ENCODE peak calls at places on chromosomes 2 and 18, in five cellular contexts. G is hepatocyte, F is mesendoderm, W is HCT116, B is GM23338. P is an unnamed sample. For H3K4me1, the result is how much of the 10 kb centered on the place peaks cover.

GRCh38 chr2:181750305-181750704 is 70.0 kb upstream of the NEUROD1 start:
- DNase-seq in G (no peak), F (no peak), W (no peak), B (peak), P (no peak)

GRCh38 chr2:105860567-105860966 is 115.9 kb downstream of the NCK2 start:
- DNase-seq in G (no peak), F (no peak), W (no peak), B (no peak), P (no peak)

GRCh38 chr2:3505771-3506170 is 13.6 kb downstream of the ADI1 start:
- DNase-seq in G (peak), F (no peak), W (no peak), B (no peak), P (no peak)

GRCh38 chr2:189613650-189614420 is 33.2 kb upstream of the SLC40A1 start:
- DNase-seq in G (peak), F (peak), W (no peak), B (no peak), P (no peak)

GRCh38 chr2:239035361-239035814 is 187.5 kb downstream of the TWIST2 start:
- DNase-seq in G (peak), F (peak), W (peak), B (peak), P (no peak)

GRCh38 chr2:91477731-91478672 is 2786.5 kb downstream of the RPIA start:
- DNase-seq in G (peak), F (peak), W (no peak), B (peak), P (no peak)

GRCh38 chr2:27075219-27075871 is 3.1 kb upstream of the EMILIN1 start:
- DNase-seq in G (no peak), F (no peak), W (no peak), B (no peak), P (no peak)

GRCh38 chr2:169711751-169712509 is 17.7 kb downstream of the PHOSPHO2 start:
- DNase-seq in G (no peak), F (no peak), W (no peak), B (peak), P (no peak)

GRCh38 chr2:127193164-127193947 is 26.7 kb downstream of the CYP27C1 start:
- DNase-seq in G (no peak), F (no peak), W (no peak), B (peak), P (no peak)

GRCh38 chr18:39627936-39628335 is 2062.3 kb upstream of the CELF4 start:
- DNase-seq in G (no peak), F (no peak), W (no peak), B (no peak), P (no peak)

GRCh38 chr2:54084600-54084999 is 30.8 kb upstream of the ACYP2 start:
- DNase-seq in G (peak), F (peak), W (no peak), B (peak), P (no peak)

GRCh38 chr2:65730186-65730585 is 297.8 kb upstream of the SPRED2 start:
- DNase-seq in G (no peak), F (no peak), W (no peak), B (no peak), P (no peak)

GRCh38 chr2:38750011-38750792 is 959 bp downstream of the SRSF7 start:
- DNase-seq in G (peak), F (no peak), W (no peak), B (no peak), P (no peak)

GRCh38 chr18:79579807-79580480 is 99.7 kb upstream of the CTDP1 start:
- DNase-seq in G (no peak), F (no peak), W (no peak), B (no peak), P (no peak)

GRCh38 chr18:10851824-10852225 is 297.5 kb downstream of the PIEZO2 start:
- DNase-seq in G (peak), F (peak), W (peak), B (peak), P (no peak)

GRCh38 chr2:15630121-15630957 is 38.7 kb downstream of the DDX1 start:
- DNase-seq in G (no peak), F (no peak), W (no peak), B (no peak), P (no peak)

GRCh38 chr2:41698787-41699422 is 348.9 kb upstream of the PKDCC start:
- DNase-seq in G (peak), F (peak), W (no peak), B (peak), P (no peak)

GRCh38 chr18:3653859-3654441 is 204.0 kb downstream of the TGIF1 start:
- DNase-seq in G (no peak), F (peak), W (no peak), B (no peak), P (no peak)

GRCh38 chr2:145748927-145749326 is 1229.0 kb upstream of the ZEB2 start:
- DNase-seq in G (no peak), F (no peak), W (no peak), B (no peak), P (no peak)

GRCh38 chr2:235860111-235860510 is 308.1 kb downstream of the GBX2 start:
- DNase-seq in G (no peak), F (no peak), W (no peak), B (no peak), P (no peak)

GRCh38 chr18:21454725-21455124 is 145.8 kb downstream of the ESCO1 start:
- DNase-seq in G (no peak), F (peak), W (no peak), B (peak), P (no peak)

GRCh38 chr18:59627414-59627813 is 69.8 kb downstream of the CCBE1 start:
- DNase-seq in G (no peak), F (no peak), W (no peak), B (no peak), P (no peak)

GRCh38 chr2:181364492-181365175 is 92.6 kb upstream of the ITGA4 start:
- DNase-seq in G (peak), F (no peak), W (no peak), B (no peak), P (no peak)

GRCh38 chr18:58615150-58616132 is 13.4 kb downstream of the ALPK2 start:
- DNase-seq in G (no peak), F (no peak), W (no peak), B (no peak), P (no peak)

DNA sequence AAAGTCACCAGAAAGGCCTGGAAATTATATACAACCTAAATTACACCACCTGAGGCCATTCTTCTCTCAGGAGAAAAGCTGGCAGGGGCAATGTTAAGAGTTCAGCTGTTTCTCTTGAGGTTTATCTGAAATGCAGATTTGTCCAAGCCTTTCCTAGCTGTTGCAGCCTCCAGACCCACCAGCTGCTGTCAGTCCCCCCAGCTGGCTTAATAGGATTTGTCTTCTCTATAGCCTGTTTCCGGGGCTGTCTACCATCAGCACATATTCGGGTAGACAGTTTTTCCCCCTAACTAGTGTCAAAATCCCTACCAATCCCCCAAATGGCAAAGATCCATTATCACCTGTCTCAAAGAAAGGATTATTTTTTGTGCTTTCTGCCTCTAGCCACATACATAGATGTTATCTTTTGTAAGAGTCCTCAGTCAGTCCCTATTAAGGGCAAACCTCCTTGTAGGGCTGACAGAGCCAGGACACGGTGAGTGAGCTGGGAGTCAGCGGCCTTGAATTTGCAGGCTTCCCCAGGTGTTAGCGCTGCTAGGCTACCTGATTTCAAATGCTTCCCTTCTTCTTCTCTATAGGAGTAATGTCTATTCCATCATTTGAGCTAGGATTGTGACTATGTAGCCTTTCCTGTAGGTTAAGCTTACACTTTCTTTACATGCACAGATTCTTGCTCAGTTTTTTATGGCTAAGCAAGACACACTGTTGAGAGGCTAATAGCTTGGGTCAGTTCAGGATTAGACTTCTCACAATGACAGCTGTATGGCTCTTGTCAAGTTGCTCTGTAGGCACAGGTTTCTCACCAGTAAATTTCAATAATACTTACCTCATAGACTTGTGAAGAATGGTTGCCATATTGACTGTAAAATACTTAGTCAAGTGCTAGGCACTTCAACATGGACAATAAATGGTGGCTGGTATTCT is 171.1 kb upstream of the UNC80 start:
- DNase-seq in G (no peak), F (peak), W (no peak), B (peak), P (no peak)
- H3K27ac ChIP-seq in G (no peak), F (no peak), W (no peak), B (no peak), P (no peak)

GRCh38 chr2:42984617-42985016 is 192.2 kb upstream of the HAAO start:
- DNase-seq in G (no peak), F (no peak), W (no peak), B (no peak), P (no peak)
- H3K4me2 ChIP-seq in G (no peak), F (no peak), W (no peak), B (no peak), P (no peak)

GRCh38 chr2:118059919-118060478 is 28.3 kb upstream of the INSIG2 start:
- DNase-seq in G (no peak), F (no peak), W (no peak), B (no peak), P (no peak)

GRCh38 chr2:118062669-118063068 is 25.6 kb upstream of the INSIG2 start:
- DNase-seq in G (no peak), F (no peak), W (no peak), B (no peak), P (no peak)

GRCh38 chr2:118062048-118062447 is 26.2 kb upstream of the INSIG2 start:
- DNase-seq in G (no peak), F (no peak), W (no peak), B (no peak), P (no peak)

GRCh38 chr2:118058979-118059378 is 29.3 kb upstream of the INSIG2 start:
- DNase-seq in G (no peak), F (no peak), W (no peak), B (no peak), P (no peak)

DNA sequence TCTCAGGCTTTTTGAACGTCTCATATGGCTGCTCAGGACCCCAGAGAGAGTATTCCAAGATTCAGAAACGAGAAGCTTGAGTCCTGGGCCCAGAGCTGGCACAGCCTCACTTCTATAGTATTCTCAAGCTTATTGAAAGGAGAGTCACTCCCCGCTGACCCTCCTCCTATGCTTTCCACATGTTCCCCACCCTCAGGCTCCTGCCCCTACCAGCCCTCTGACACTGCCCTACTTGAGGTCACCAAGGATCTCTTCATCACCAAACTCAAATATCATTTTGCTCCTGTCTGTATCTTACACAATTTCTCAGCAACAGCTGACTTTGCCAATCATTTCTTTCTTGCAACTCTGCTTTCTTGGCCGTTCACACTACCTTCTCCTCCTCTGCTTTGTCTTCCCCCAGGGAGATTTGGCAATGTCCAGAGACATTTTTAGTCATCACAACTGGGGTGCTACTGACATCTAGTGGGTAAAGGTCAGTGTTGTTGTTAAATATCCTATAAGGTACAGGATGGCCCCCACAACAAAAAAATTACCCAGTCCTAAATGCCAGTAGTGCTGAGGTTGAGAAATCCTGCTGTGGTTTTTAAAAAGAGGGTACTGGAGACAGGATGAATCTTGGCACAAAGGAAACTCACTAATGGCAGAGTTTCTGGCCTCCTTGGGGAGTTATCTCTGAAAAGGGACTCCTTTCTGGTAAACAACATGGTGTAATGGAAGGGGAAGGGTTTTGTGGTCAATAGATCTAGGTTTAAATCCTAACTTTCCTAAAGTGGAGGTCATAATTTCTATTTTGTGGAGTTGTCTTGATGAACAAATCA is 26.9 kb upstream of the INSIG2 start:
- DNase-seq in G (no peak), F (peak), W (no peak), B (peak), P (no peak)
- H3K4me1 ChIP-seq in G (under half), F (under half), W (under half), B (under half), P (under half)

GRCh38 chr2:37610638-37611289 is 60.7 kb downstream of the CDC42EP3 start:
- DNase-seq in G (no peak), F (no peak), W (no peak), B (no peak), P (no peak)
- H3K27ac ChIP-seq in G (no peak), F (no peak), W (no peak), B (no peak), P (no peak)

P was measured in keratinocyte.